ENCODE peak calls at places on chromosomes 5 and 9, in six cellular contexts. R is mesendoderm, J is lower lobe of right lung, K is right atrium auricular region, M is heart left ventricle, P is psoas muscle. F is an unnamed sample. For H3K27me3, the result is how much of the 10 kb centered on the place peaks cover.

GRCh38 chr5:168097852-168098251 is 193.6 kb upstream of the WWC1 start:
- DNase-seq in R (no peak), J (no peak), K (no peak), M (no peak), P (no peak), F (no peak)

GRCh38 chr5:159422371-159422770 is 92.1 kb upstream of the IL12B start:
- DNase-seq in R (no peak), J (no peak), K (no peak), M (no peak), P (no peak), F (no peak)

GRCh38 chr9:125271081-125271480 is 9.5 kb downstream of the GAPVD1 start:
- DNase-seq in R (no peak), J (no peak), K (no peak), M (no peak), P (no peak), F (no peak)

GRCh38 chr9:126372716-126373115 is 46.1 kb downstream of the MVB12B start:
- DNase-seq in R (peak), J (no peak), K (no peak), M (no peak), P (no peak), F (no peak)

GRCh38 chr9:137453643-137454081 is 5.5 kb downstream of the NSMF start:
- DNase-seq in R (peak), J (peak), K (no peak), M (peak), P (peak), F (peak)

GRCh38 chr5:38802125-38802524 is 43.7 kb upstream of the OSMR start:
- DNase-seq in R (no peak), J (no peak), K (no peak), M (no peak), P (no peak), F (no peak)

GRCh38 chr5:23352437-23352836 is 155.0 kb upstream of the PRDM9 start:
- DNase-seq in R (peak), J (no peak), K (no peak), M (no peak), P (no peak), F (no peak)

GRCh38 chr9:129885018-129885669 is 49.9 kb downstream of the USP20 start:
- DNase-seq in R (no peak), J (peak), K (no peak), M (peak), P (peak), F (no peak)

GRCh38 chr5:15002183-15002582 is 130.6 kb upstream of the ANKH start:
- DNase-seq in R (no peak), J (no peak), K (no peak), M (no peak), P (no peak), F (no peak)

GRCh38 chr5:62542720-62543119 is 35.9 kb upstream of the LRRC70 start:
- DNase-seq in R (no peak), J (no peak), K (no peak), M (no peak), P (no peak), F (no peak)
- H3K27me3 ChIP-seq in R (under half), J (under half), K (under half), M (under half), P (under half), F (under half)

GRCh38 chr5:7377761-7378160 is 18.2 kb upstream of the ADCY2 start:
- DNase-seq in R (no peak), J (no peak), K (no peak), M (no peak), P (no peak), F (no peak)

GRCh38 chr5:7385681-7386080 is 10.3 kb upstream of the ADCY2 start:
- DNase-seq in R (no peak), J (no peak), K (no peak), M (no peak), P (no peak), F (no peak)

GRCh38 chr5:7376889-7377288 is 19.0 kb upstream of the ADCY2 start:
- DNase-seq in R (no peak), J (no peak), K (no peak), M (no peak), P (no peak), F (no peak)

GRCh38 chr5:7388553-7388952 is 7.4 kb upstream of the ADCY2 start:
- DNase-seq in R (no peak), J (no peak), K (no peak), M (no peak), P (no peak), F (no peak)

GRCh38 chr5:7382588-7382987 is 13.3 kb upstream of the ADCY2 start:
- DNase-seq in R (no peak), J (no peak), K (no peak), M (no peak), P (no peak), F (no peak)
- H3K27me3 ChIP-seq in R (under half), J (under half), K (under half), M (under half), P (under half), F (under half)

DNA sequence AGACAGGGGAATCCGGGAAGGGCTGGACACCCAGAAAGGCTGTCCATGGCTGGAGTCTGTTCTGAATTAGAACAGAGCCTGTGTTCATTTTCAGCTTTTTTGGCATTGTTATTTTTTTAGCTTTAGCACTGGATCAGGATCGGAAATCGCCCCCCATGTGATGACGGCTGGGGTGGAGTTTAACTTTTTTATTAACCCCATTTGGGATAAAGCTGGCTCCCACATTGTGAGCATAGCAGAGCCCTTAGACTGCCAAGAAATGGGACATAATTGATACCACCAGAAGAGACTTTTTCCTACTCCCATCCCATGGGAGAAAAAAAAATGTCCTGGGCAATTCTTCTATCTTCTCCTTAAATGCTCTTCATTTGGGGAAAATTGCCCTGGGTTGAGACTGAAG is 52.4 kb downstream of the SLIT3 start:
- DNase-seq in R (no peak), J (no peak), K (no peak), M (no peak), P (no peak), F (no peak)
- H3K27me3 ChIP-seq in R (under half), J (under half), K (under half), M (under half), P (under half), F (under half)

GRCh38 chr5:179290681-179291540 is 54.4 kb downstream of the ADAMTS2 start:
- DNase-seq in R (no peak), J (peak), K (no peak), M (peak), P (no peak), F (no peak)
- H3K27me3 ChIP-seq in R (under half), J (under half), K (under half), M (under half), P (under half), F (under half)

DNA sequence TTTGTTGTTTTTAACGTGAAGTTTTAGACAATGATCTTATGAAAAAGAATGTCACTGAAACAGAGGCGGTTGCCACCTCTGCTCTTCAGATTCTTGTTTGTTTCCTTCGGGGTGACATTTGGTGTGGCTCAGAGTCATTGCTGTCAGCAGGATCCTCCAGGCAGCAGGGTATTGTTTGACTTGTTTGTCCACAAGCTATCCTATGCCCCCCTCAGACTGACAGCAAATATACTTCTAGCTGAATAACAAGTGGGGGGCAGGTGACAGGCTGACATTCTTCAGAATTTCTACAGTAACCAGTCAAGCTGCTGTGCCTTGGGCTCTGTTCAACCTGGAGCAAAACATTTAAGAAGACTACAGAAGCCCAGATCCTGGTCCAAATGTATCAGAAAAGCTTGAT is 383.3 kb downstream of the YTHDC2 start:
- DNase-seq in R (no peak), J (no peak), K (no peak), M (no peak), P (no peak), F (no peak)
- H3K27me3 ChIP-seq in R (under half), J (under half), K (under half), M (under half), P (under half), F (under half)

GRCh38 chr5:160514191-160514590 is 92.5 kb downstream of the PTTG1 start:
- DNase-seq in R (no peak), J (no peak), K (no peak), M (no peak), P (no peak), F (no peak)
- H3K27me3 ChIP-seq in R (under half), J (under half), K (under half), M (under half), P (under half), F (under half)

GRCh38 chr5:131167615-131168014 is 2.6 kb upstream of the HINT1 start:
- DNase-seq in R (no peak), J (no peak), K (no peak), M (no peak), P (no peak), F (no peak)
- H3K27me3 ChIP-seq in R (under half), J (under half), K (under half), M (under half), P (under half), F (under half)

DNA sequence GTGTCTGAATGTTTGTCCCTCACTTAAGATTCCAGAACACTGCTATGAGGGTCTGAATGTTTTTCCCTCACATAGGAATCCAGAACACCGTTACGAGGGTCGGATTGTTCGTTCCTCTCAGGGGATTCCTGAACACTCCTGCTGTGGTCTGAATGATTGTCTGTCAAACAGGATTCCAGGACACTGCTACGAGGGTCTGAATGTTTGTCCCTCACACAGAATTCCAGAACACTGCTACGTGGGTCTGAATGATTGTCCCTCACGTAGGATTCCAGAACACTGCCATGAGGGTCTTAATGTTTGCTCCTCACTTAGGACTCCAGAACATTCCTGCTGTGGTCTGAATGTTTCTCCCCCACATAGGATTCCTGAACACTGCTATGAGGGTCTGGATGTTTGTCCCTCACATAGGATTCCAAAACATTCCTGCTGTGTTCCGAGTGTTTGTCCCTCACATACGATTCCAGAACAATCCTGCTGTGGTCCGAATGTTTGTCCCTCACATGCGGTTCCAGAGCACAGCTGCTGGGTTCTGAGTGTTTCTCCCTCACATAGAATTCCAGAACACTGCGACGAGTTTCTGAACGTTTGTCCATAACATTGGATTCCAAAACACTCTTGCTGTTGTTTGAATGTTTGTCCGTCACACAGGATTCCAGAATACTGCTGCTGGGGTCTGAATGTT is 199.5 kb downstream of the FOXD4L6 start:
- DNase-seq in R (no peak), J (no peak), K (peak), M (no peak), P (no peak), F (no peak)
- H3K27me3 ChIP-seq in R (under half), J (under half), K (under half), M (under half), P (under half), F (under half)

GRCh38 chr9:97307500-97308163 is at the start of gene CCDC180:
- DNase-seq in R (no peak), J (no peak), K (peak), M (no peak), P (peak), F (no peak)

GRCh38 chr9:97305501-97306298 is 1.8 kb upstream of the CCDC180 start:
- DNase-seq in R (no peak), J (no peak), K (no peak), M (no peak), P (no peak), F (no peak)

GRCh38 chr9:97309260-97309659 is 1.8 kb downstream of the CCDC180 start:
- DNase-seq in R (no peak), J (no peak), K (no peak), M (no peak), P (no peak), F (no peak)

GRCh38 chr9:97304586-97304985 is 2.9 kb upstream of the CCDC180 start:
- DNase-seq in R (no peak), J (no peak), K (no peak), M (no peak), P (no peak), F (no peak)

GRCh38 chr9:97307091-97307490 is 368 bp upstream of the CCDC180 start:
- DNase-seq in R (peak), J (peak), K (peak), M (peak), P (peak), F (peak)
- H3K27me3 ChIP-seq in R (under half), J (under half), K (under half), M (under half), P (under half), F (under half)

F was measured in left ventricle myocardium inferior.